ENCODE peak calls at places on chromosomes 13 and 19, in nine cellular contexts. G is GM12878, P is stomach, K is A549, T is HepG2, V is tibial nerve, W is transverse colon, B is K562, E is sigmoid colon. F is an unnamed sample.
A peak's percentile ranks its signal among the peaks of the same experiment; 100 is the strongest.

GRCh38 chr13:79525051-79525450 is 44.1 kb downstream of the NDFIP2 start:
- DNase-seq in P (no peak), K (no peak), B (no peak), W (no peak), T (no peak), G (no peak), E (no peak), V (no peak), F (no peak)

GRCh38 chr13:24223341-24224231 is 63.1 kb downstream of the SPATA13 start:
- DNase-seq in G (no peak), B (no peak), T (no peak), P (no peak), K (no peak), E (no peak), W (no peak), V (no peak), F (no peak)

GRCh38 chr19:19626516-19627441 is 1.2 kb downstream of the LPAR2 start:
- DNase-seq in G (no peak), P (peak; percentile 38), B (no peak), K (no peak), T (no peak), E (no peak), W (no peak), V (no peak), F (no peak)

GRCh38 chr13:75145926-75146325 is 336.0 kb downstream of the TBC1D4 start:
- DNase-seq in V (no peak), B (no peak), E (no peak), G (no peak), T (no peak), P (no peak), K (no peak), W (no peak), F (no peak)

GRCh38 chr19:16714702-16715294 is 4.8 kb upstream of the NWD1 start:
- DNase-seq in W (peak; percentile 72), G (peak; percentile 20), V (peak; percentile 54), K (no peak), B (peak; percentile 78), E (no peak), T (peak; percentile 24), P (peak; percentile 64), F (peak; percentile 33)

GRCh38 chr13:32857689-32858088 is 158.5 kb upstream of the KL start:
- DNase-seq in G (no peak), B (no peak), E (no peak), V (no peak), T (no peak), K (no peak), W (no peak), P (no peak), F (no peak)

GRCh38 chr19:17255150-17255621 is 9.4 kb downstream of the USHBP1 start:
- DNase-seq in P (no peak), W (no peak), K (no peak), T (peak; percentile 75), V (no peak), E (no peak), B (no peak), G (no peak), F (no peak)

GRCh38 chr13:75507027-75508001 is 25.3 kb upstream of the TBC1D4 start:
- DNase-seq in V (no peak), W (no peak), G (no peak), T (no peak), P (no peak), K (no peak), B (no peak), E (no peak), F (no peak)

GRCh38 chr13:22403144-22403543 is 732.3 kb downstream of the FGF9 start:
- DNase-seq in P (no peak), V (no peak), K (no peak), E (no peak), W (no peak), T (no peak), B (no peak), G (no peak), F (no peak)

GRCh38 chr13:48181482-48182145 is 51.4 kb upstream of the ITM2B start:
- DNase-seq in P (no peak), E (no peak), B (no peak), V (no peak), G (no peak), K (no peak), T (no peak), W (no peak), F (no peak)

GRCh38 chr13:99218969-99219368 is 18.3 kb downstream of the UBAC2 start:
- DNase-seq in B (no peak), V (no peak), T (no peak), W (peak; percentile 25), E (no peak), P (no peak), K (no peak), G (peak; percentile 62), F (peak; percentile 4)

GRCh38 chr19:13817018-13817614 is 21.9 kb downstream of the ZSWIM4 start:
- DNase-seq in T (no peak), W (peak; percentile 82), E (no peak), P (peak; percentile 74), G (no peak), B (peak; percentile 90), K (no peak), V (no peak), F (no peak)

GRCh38 chr13:73777134-73777533 is 357.1 kb downstream of the KLF12 start:
- DNase-seq in E (no peak), V (no peak), G (no peak), K (no peak), T (no peak), P (no peak), B (no peak), W (no peak), F (no peak)

GRCh38 chr13:73772449-73773186 is 361.6 kb downstream of the KLF12 start:
- DNase-seq in B (no peak), P (no peak), V (no peak), W (no peak), E (no peak), G (no peak), T (no peak), K (no peak), F (no peak)

GRCh38 chr13:73778242-73778864 is 355.9 kb downstream of the KLF12 start:
- DNase-seq in E (no peak), P (no peak), W (no peak), G (no peak), T (peak; percentile 78), V (no peak), B (no peak), K (no peak), F (no peak)

GRCh38 chr13:73779881-73780280 is 354.3 kb downstream of the KLF12 start:
- DNase-seq in G (no peak), W (no peak), E (no peak), P (no peak), K (no peak), V (no peak), B (no peak), T (no peak), F (no peak)

GRCh38 chr13:73776137-73776785 is 357.9 kb downstream of the KLF12 start:
- DNase-seq in T (no peak), B (no peak), V (no peak), G (no peak), E (no peak), P (no peak), K (no peak), W (no peak), F (no peak)
- TF ChIP-seq EP300 in T (no peak), B (no peak), V (no peak), G (no peak), E (no peak), P (no peak), K (no peak), W (no peak), F (no peak)

GRCh38 chr19:47273313-47274070 is 1.2 kb upstream of the INAFM1 start:
- DNase-seq in G (no peak), E (peak; percentile 97), W (peak; percentile 95), V (peak; percentile 96), P (peak; percentile 94), B (peak; percentile 86), K (peak; percentile 96), T (peak; percentile 84), F (peak; percentile 94)

GRCh38 chr19:47272448-47273312 is 2.0 kb upstream of the INAFM1 start:
- DNase-seq in P (peak; percentile 38), T (no peak), W (peak; percentile 64), K (no peak), E (peak; percentile 86), B (peak; percentile 59), G (no peak), V (peak; percentile 47), F (no peak)

GRCh38 chr19:47275866-47276461 is 1.3 kb downstream of the INAFM1 start:
- DNase-seq in T (no peak), B (no peak), W (no peak), V (peak; percentile 47), G (no peak), K (no peak), E (peak; percentile 90), P (no peak), F (peak; percentile 73)

GRCh38 chr19:47274891-47275865 is 493 bp downstream of the INAFM1 start:
- DNase-seq in V (no peak), P (no peak), E (peak; percentile 83), G (no peak), T (no peak), W (peak; percentile 36), K (no peak), B (no peak), F (no peak)

GRCh38 chr19:47274071-47274890 is at the start of gene INAFM1:
- DNase-seq in P (peak; percentile 99), K (peak; percentile 92), B (peak; percentile 87), G (peak; percentile 67), V (peak; percentile 98), E (peak; percentile 99), T (peak; percentile 76), W (peak; percentile 100), F (peak; percentile 99)
- TF ChIP-seq POLR2A in P (no peak), K (peak; percentile 12), B (peak; percentile 86), G (peak; percentile 83), V (no peak), E (peak; percentile 5), T (peak; percentile 60), W (peak; percentile 52), F (peak; percentile 61)

GRCh38 chr19:48812094-48812929 is 1.5 kb upstream of the BCAT2 start:
- DNase-seq in G (no peak), W (peak; percentile 93), B (peak; percentile 99), T (peak; percentile 37), E (peak; percentile 98), V (peak; percentile 85), P (peak; percentile 93), K (peak; percentile 66), F (peak; percentile 98)
- H3K27ac ChIP-seq in G (no peak overlapping the region), W (peak overlapping the region; percentile 88), B (peak overlapping the region; percentile 72), T (peak overlapping the region; percentile 61), E (peak overlapping the region; percentile 90), V (peak overlapping the region; percentile 91), P (peak overlapping the region; percentile 86), K (peak overlapping the region; percentile 87), F (peak overlapping the region; percentile 89)

DNA sequence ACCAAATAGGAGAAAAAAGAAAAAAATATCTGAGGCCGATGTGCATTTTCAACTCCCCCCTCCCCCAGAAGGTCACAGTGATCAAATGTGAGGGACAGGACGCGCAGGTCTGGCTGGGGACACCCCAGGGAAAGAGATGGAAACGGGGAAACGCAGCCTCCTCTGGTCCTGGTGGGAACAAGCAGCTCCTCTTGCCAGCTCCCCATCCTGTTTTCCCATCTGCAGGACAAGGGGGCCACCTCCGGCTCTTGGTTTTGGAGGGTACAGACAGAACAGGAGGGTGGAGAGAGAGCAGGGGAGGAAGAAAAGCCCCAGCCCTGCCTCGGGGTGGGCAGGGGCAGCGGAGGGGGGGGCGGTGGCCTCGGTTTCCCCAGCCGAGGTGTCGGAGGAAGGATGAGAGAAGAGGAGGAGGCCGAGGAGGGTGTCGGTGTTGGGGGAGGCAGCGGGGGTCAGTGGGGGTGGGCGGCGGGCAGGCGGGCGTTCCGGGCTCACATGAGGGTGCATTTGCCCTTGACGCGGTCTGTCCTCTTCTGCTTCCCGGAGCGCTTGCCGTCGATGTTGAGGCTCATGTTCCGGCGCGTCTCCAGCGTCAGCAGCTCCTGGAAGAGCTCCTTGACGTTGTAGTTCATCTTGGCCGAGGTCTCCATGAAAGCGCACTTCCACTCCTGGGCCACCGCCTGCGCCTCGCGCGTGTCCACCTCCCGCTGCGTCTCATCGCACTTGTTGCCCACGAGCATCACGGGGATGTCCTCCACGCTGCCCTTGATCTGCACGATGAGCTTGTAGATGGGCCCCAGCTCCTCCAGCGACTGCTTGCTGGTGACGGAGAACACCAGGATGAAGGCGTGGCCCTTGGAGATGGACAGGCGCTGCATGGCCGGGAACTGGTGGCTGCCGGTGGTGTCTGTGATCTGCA is 4.2 kb downstream of the DIRAS1 start:
- DNase-seq in P (no peak), W (no peak), G (no peak), V (no peak), B (no peak), E (peak; percentile 53), K (no peak), T (no peak), F (no peak)
- TF ChIP-seq EP300 in P (no peak), W (no peak), G (no peak), V (no peak), B (no peak), E (no peak), K (no peak), T (no peak), F (no peak)

F was measured in ovary.